ENCODE peak calls at places on chromosomes 12 and 14, in four cellular contexts. One of them, this sample, is unnamed.

GRCh38 chr12:80187660-80188090 is 88.3 kb downstream of the OTOGL start:
- DNase-seq in left lung: no peak
- DNase-seq in upper lobe of right lung: no peak
- DNase-seq in neuronal stem cell: no peak
- DNase-seq in this sample: no peak

GRCh38 chr12:8123124-8123888 is at the start of gene CLEC4A:
- DNase-seq in left lung: no peak
- DNase-seq in upper lobe of right lung: no peak
- DNase-seq in neuronal stem cell: no peak
- DNase-seq in this sample: no peak

GRCh38 chr12:69648476-69648875 is 37.8 kb upstream of the LRRC10 start:
- DNase-seq in left lung: no peak
- DNase-seq in upper lobe of right lung: no peak
- DNase-seq in neuronal stem cell: no peak
- DNase-seq in this sample: no peak

GRCh38 chr12:113786107-113786506 is 180.0 kb downstream of the RBM19 start:
- DNase-seq in upper lobe of right lung: no peak
- DNase-seq in left lung: no peak
- DNase-seq in neuronal stem cell: no peak
- DNase-seq in this sample: no peak

GRCh38 chr12:40793471-40793870 is 101.2 kb downstream of the CNTN1 start:
- DNase-seq in left lung: no peak
- DNase-seq in upper lobe of right lung: no peak
- DNase-seq in neuronal stem cell: no peak
- DNase-seq in this sample: no peak

GRCh38 chr12:1839464-1839863 is 19.1 kb downstream of the LRTM2 start:
- DNase-seq in upper lobe of right lung: peak; percentile 16
- DNase-seq in neuronal stem cell: no peak
- DNase-seq in left lung: peak; percentile 15
- DNase-seq in this sample: no peak

GRCh38 chr14:100155049-100155621 is 4.3 kb downstream of the DEGS2 start:
- DNase-seq in upper lobe of right lung: no peak
- DNase-seq in left lung: no peak
- DNase-seq in neuronal stem cell: no peak
- DNase-seq in this sample: no peak

GRCh38 chr14:64645220-64645891 is 58.9 kb upstream of the PLEKHG3 start:
- DNase-seq in upper lobe of right lung: no peak
- DNase-seq in left lung: no peak
- DNase-seq in neuronal stem cell: peak; percentile 35
- DNase-seq in this sample: no peak

GRCh38 chr12:108046135-108046534 is 83.0 kb upstream of the WSCD2 start:
- DNase-seq in neuronal stem cell: no peak
- DNase-seq in upper lobe of right lung: no peak
- DNase-seq in left lung: no peak
- DNase-seq in this sample: no peak

GRCh38 chr12:42789808-42790760 is 200.5 kb upstream of the PRICKLE1 start:
- DNase-seq in upper lobe of right lung: no peak
- DNase-seq in left lung: no peak
- DNase-seq in neuronal stem cell: no peak
- DNase-seq in this sample: no peak
- H3K36me3 ChIP-seq in upper lobe of right lung: no peaks in the 10 kb centered on the region
- H3K36me3 ChIP-seq in left lung: no peaks in the 10 kb centered on the region
- H3K36me3 ChIP-seq in neuronal stem cell: no peaks in the 10 kb centered on the region
- H3K36me3 ChIP-seq in this sample: no peaks in the 10 kb centered on the region

DNA sequence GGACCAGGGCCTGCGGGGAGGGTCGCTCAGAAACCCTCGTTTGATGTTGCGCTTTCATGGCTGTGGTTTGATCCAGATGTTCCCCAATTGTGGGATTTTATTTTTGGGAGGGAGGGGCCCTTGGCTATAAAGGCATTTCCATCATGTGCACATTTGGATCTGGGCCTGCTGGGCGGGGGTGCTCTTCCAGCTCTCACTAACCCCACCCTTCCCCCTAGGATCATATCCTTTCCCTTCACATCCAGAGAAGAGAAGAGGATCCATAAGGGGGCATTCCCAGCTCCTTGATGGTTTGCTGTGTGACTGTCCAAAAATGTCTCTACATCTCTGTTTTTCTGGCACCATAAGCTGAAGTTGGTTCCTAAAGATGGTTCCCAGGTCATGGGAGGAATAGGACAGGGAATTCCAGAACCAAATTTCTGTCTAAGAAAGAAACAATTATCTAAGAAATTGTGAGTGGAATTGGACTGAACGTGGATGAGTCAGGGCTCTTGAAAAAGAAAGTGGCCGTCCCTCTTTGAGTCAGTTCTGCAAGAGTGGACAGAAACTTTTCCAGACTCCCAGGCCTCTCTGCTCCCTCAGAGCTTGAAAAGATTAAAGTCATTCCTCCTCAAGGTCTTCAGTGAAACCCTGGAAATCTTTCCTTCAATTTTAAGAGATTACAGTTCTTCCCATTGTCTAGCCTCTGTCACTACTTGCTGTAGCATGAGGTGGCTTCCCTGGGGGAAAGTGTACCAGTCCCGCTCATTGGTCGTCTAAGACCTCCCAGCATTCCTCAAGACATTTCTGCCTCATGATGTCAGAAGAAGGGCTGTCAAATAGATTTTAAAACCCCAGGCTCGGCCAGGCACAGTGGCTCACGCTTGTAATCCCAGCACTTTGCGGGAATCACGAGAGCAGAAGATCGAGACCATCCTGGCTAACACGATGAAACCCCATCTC is 47.0 kb downstream of the SMUG1 start:
- DNase-seq in upper lobe of right lung: no peak
- DNase-seq in left lung: no peak
- DNase-seq in neuronal stem cell: no peak
- DNase-seq in this sample: no peak
- H3K4me3 ChIP-seq in upper lobe of right lung: no peak overlapping the region
- H3K4me3 ChIP-seq in left lung: no peak overlapping the region
- H3K4me3 ChIP-seq in neuronal stem cell: no peak overlapping the region
- H3K4me3 ChIP-seq in this sample: no peak overlapping the region

GRCh38 chr12:42565001-42565400 is 24.5 kb downstream of the PRICKLE1 start:
- DNase-seq in left lung: no peak
- DNase-seq in upper lobe of right lung: no peak
- DNase-seq in neuronal stem cell: no peak
- DNase-seq in this sample: no peak
- H3K4me1 ChIP-seq in left lung: peaks cover 7% of the 10 kb centered on the region
- H3K4me1 ChIP-seq in upper lobe of right lung: peaks cover 25% of the 10 kb centered on the region
- H3K4me1 ChIP-seq in neuronal stem cell: no peaks in the 10 kb centered on the region
- H3K4me1 ChIP-seq in this sample: no peaks in the 10 kb centered on the region

GRCh38 chr12:68334136-68334535 is 2.0 kb upstream of the MDM1 start:
- DNase-seq in left lung: no peak
- DNase-seq in neuronal stem cell: no peak
- DNase-seq in upper lobe of right lung: no peak
- DNase-seq in this sample: no peak

GRCh38 chr12:68332726-68333630 is 816 bp upstream of the MDM1 start:
- DNase-seq in neuronal stem cell: no peak
- DNase-seq in left lung: no peak
- DNase-seq in upper lobe of right lung: no peak
- DNase-seq in this sample: no peak

GRCh38 chr12:68331869-68332725 is at the start of gene MDM1:
- DNase-seq in left lung: peak; percentile 97
- DNase-seq in neuronal stem cell: peak; percentile 97
- DNase-seq in upper lobe of right lung: peak; percentile 98
- DNase-seq in this sample: peak; percentile 95

GRCh38 chr12:68336754-68337343 is 4.7 kb upstream of the MDM1 start:
- DNase-seq in neuronal stem cell: no peak
- DNase-seq in left lung: no peak
- DNase-seq in upper lobe of right lung: no peak
- DNase-seq in this sample: no peak

GRCh38 chr12:68335462-68335861 is 3.3 kb upstream of the MDM1 start:
- DNase-seq in left lung: no peak
- DNase-seq in upper lobe of right lung: no peak
- DNase-seq in neuronal stem cell: no peak
- DNase-seq in this sample: no peak
- H3K36me3 ChIP-seq in left lung: no peaks in the 10 kb centered on the region
- H3K36me3 ChIP-seq in upper lobe of right lung: no peaks in the 10 kb centered on the region
- H3K36me3 ChIP-seq in neuronal stem cell: peaks cover 4% of the 10 kb centered on the region
- H3K36me3 ChIP-seq in this sample: no peaks in the 10 kb centered on the region

GRCh38 chr12:50394469-50395029 is 1.9 kb downstream of the FAM186A start:
- DNase-seq in neuronal stem cell: no peak
- DNase-seq in left lung: no peak
- DNase-seq in upper lobe of right lung: no peak
- DNase-seq in this sample: no peak
- H3K4me3 ChIP-seq in neuronal stem cell: no peak overlapping the region
- H3K4me3 ChIP-seq in left lung: no peak overlapping the region
- H3K4me3 ChIP-seq in upper lobe of right lung: no peak overlapping the region
- H3K4me3 ChIP-seq in this sample: no peak overlapping the region

DNA sequence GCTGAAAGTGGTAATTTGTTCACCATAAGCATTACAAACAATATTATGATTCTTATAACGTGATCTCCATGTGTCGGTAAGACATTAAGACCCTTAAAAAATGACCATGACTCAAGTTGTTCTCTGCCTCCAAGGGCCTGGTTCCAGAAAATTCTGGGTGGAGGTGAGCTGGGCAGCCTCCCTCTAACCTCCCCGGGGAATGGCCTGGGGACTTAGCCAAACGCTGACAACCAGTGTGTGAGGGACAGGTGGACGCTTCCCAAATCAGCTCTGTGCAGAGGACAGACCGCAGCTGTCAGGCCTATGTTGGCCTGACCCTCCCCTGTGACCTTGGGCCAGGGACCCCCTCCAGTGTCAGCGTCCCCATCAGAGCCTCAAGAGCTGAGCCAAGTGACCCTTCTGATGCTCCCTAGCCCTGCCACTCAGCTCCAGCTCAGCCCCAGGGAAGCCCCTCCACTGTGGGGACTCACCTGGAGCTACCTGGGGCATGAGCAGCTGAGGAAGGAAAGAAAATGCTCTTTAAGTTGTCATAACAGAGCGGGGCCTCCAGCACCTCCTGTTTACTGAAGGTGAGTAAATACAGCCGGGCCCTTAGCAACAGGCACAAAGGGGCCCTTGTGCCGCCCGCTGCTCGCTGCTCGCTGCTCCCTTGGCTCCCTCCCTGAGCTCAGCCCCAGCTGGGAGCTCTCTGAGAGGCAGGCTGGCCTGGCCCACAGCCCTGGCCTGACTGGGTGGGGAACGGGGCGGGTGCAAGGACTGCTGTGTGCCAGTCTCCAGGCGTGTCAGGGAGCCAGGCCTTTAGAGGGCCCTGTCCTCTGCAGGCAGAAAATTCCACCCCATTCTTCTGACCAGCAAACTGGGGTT is 116.6 kb downstream of the CALM1 start:
- DNase-seq in left lung: peak; percentile 89
- DNase-seq in upper lobe of right lung: peak; percentile 90
- DNase-seq in neuronal stem cell: no peak
- DNase-seq in this sample: no peak
- H3K4me1 ChIP-seq in left lung: peaks cover 17% of the 10 kb centered on the region
- H3K4me1 ChIP-seq in upper lobe of right lung: peaks cover 14% of the 10 kb centered on the region
- H3K4me1 ChIP-seq in neuronal stem cell: peaks cover 31% of the 10 kb centered on the region
- H3K4me1 ChIP-seq in this sample: no peaks in the 10 kb centered on the region

GRCh38 chr12:6549379-6550151 is 6.3 kb downstream of the IFFO1 start:
- DNase-seq in upper lobe of right lung: no peak
- DNase-seq in left lung: no peak
- DNase-seq in neuronal stem cell: no peak
- DNase-seq in this sample: no peak

GRCh38 chr12:6548556-6549378 is 7.1 kb downstream of the IFFO1 start:
- DNase-seq in neuronal stem cell: no peak
- DNase-seq in upper lobe of right lung: no peak
- DNase-seq in left lung: no peak
- DNase-seq in this sample: no peak

GRCh38 chr12:6546016-6546415 is 9.8 kb downstream of the IFFO1 start:
- DNase-seq in left lung: no peak
- DNase-seq in neuronal stem cell: no peak
- DNase-seq in upper lobe of right lung: no peak
- DNase-seq in this sample: no peak

GRCh38 chr12:6547566-6547965 is 8.3 kb downstream of the IFFO1 start:
- DNase-seq in neuronal stem cell: no peak
- DNase-seq in left lung: no peak
- DNase-seq in upper lobe of right lung: no peak
- DNase-seq in this sample: no peak

DNA sequence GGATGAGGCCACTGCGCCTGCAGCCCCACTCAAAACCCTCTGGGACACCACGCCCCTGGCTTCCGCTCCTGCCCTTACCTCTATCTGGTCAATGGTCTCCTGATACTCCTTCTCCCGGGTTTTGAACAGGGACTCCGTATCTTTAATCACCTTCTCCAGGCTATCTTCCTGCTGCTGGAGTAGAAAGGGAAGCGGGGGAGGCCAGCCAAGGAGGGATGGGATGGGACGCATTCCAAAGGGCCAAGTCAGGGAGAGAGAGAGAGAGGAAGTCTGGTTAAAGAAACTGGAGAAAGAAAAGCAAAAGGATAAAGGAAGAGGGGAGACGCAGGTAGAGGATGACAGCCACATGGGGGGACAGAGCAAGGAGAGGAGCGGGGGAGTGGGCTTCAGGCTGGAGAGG is 7.9 kb downstream of the IFFO1 start:
- DNase-seq in neuronal stem cell: no peak
- DNase-seq in upper lobe of right lung: no peak
- DNase-seq in left lung: no peak
- DNase-seq in this sample: no peak
- H3K36me3 ChIP-seq in neuronal stem cell: peaks cover 87% of the 10 kb centered on the region
- H3K36me3 ChIP-seq in upper lobe of right lung: peaks cover 45% of the 10 kb centered on the region
- H3K36me3 ChIP-seq in left lung: no peaks in the 10 kb centered on the region
- H3K36me3 ChIP-seq in this sample: peaks cover 44% of the 10 kb centered on the region

This sample was measured in effector memory CD4-positive, alpha-beta T cell.